ENCODE peak calls at places on chromosomes 1 and 21, in seven cellular contexts. W is HCT116, B is A673, L is fibroblast of lung, K is GM23248, X is GM12878, A is neural progenitor cell. H is an unnamed sample. For H3K9me3, the result is how much of the 10 kb centered on the place peaks cover.

GRCh38 chr1:16151200-16151708 is 4.6 kb downstream of the EPHA2 start:
- DNase-seq in W (no peak), B (peak), L (peak), K (peak), X (no peak), A (peak), H (no peak)

GRCh38 chr1:63718464-63719075 is 55.2 kb upstream of the ROR1 start:
- DNase-seq in W (no peak), B (no peak), L (no peak), K (peak), X (no peak), A (no peak), H (no peak)

GRCh38 chr1:171803056-171803455 is 21.6 kb downstream of the METTL13 start:
- DNase-seq in W (no peak), B (no peak), L (peak), K (peak), X (no peak), A (no peak), H (no peak)

GRCh38 chr1:77313491-77313890 is 31.7 kb downstream of the AK5 start:
- DNase-seq in W (peak), B (peak), L (peak), K (peak), X (no peak), A (peak), H (no peak)

GRCh38 chr1:149962039-149962647 is 25.5 kb upstream of the MTMR11 start:
- DNase-seq in W (peak), B (peak), L (peak), K (peak), X (peak), A (peak), H (peak)

GRCh38 chr1:70140343-70140742 is 65.0 kb downstream of the LRRC40 start:
- DNase-seq in W (no peak), B (no peak), L (peak), K (peak), X (no peak), A (no peak), H (no peak)

GRCh38 chr1:193285626-193286025 is 99.2 kb upstream of the B3GALT2 start:
- DNase-seq in W (no peak), B (no peak), L (peak), K (no peak), X (no peak), A (no peak), H (no peak)

GRCh38 chr21:40215941-40216340 is 348.7 kb downstream of the PCP4 start:
- DNase-seq in W (no peak), B (no peak), L (no peak), K (no peak), X (no peak), A (no peak), H (no peak)

GRCh38 chr1:211476200-211476849 is 15.6 kb downstream of the RD3 start:
- DNase-seq in W (peak), B (peak), L (peak), K (peak), X (peak), A (peak), H (no peak)

GRCh38 chr1:235024706-235025421 is 103.8 kb downstream of the TOMM20 start:
- DNase-seq in W (no peak), B (no peak), L (no peak), K (no peak), X (no peak), A (no peak), H (no peak)

GRCh38 chr1:54819733-54820132 is 18.6 kb upstream of the TTC22 start:
- DNase-seq in W (no peak), B (no peak), L (no peak), K (no peak), X (no peak), A (no peak), H (no peak)

GRCh38 chr1:29688477-29689365 is 452.4 kb downstream of the PTPRU start:
- DNase-seq in W (no peak), B (no peak), L (peak), K (peak), X (no peak), A (no peak), H (no peak)

GRCh38 chr1:23522244-23523013 is 8.6 kb downstream of the E2F2 start:
- DNase-seq in W (no peak), B (no peak), L (peak), K (no peak), X (no peak), A (no peak), H (no peak)

GRCh38 chr21:36564647-36565046 is 84.7 kb upstream of the CLDN14 start:
- DNase-seq in W (no peak), B (no peak), L (no peak), K (no peak), X (no peak), A (no peak), H (no peak)

GRCh38 chr1:2448098-2448445 is 28.0 kb upstream of the PLCH2 start:
- DNase-seq in W (no peak), B (no peak), L (no peak), K (peak), X (no peak), A (no peak), H (no peak)

GRCh38 chr1:205451759-205452164 is 4.1 kb downstream of the BLACAT1 start:
- DNase-seq in W (no peak), B (no peak), L (no peak), K (no peak), X (no peak), A (peak), H (no peak)

GRCh38 chr1:54252371-54252770 is 52.4 kb downstream of the MRPL37 start:
- DNase-seq in W (no peak), B (no peak), L (no peak), K (no peak), X (no peak), A (no peak), H (no peak)

GRCh38 chr1:246632584-246633168 is 66.4 kb downstream of the CNST start:
- DNase-seq in W (no peak), B (no peak), L (peak), K (peak), X (no peak), A (peak), H (no peak)

GRCh38 chr1:113094506-113094905 is 21.5 kb downstream of the LRIG2 start:
- DNase-seq in W (no peak), B (no peak), L (no peak), K (no peak), X (no peak), A (no peak), H (no peak)

GRCh38 chr1:24289937-24290595 is 29.1 kb upstream of the GRHL3 start:
- DNase-seq in W (no peak), B (peak), L (peak), K (peak), X (no peak), A (no peak), H (peak)

GRCh38 chr1:34162852-34163766 is 1.9 kb downstream of the CSMD2 start:
- DNase-seq in W (peak), B (peak), L (peak), K (peak), X (no peak), A (peak), H (no peak)

GRCh38 chr1:34166191-34167090 is 1.4 kb upstream of the CSMD2 start:
- DNase-seq in W (no peak), B (peak), L (no peak), K (peak), X (no peak), A (peak), H (no peak)

GRCh38 chr1:34164510-34165381 is at the start of gene CSMD2:
- DNase-seq in W (no peak), B (peak), L (peak), K (peak), X (no peak), A (peak), H (no peak)

GRCh38 chr1:34165422-34165921 is 442 bp upstream of the CSMD2 start:
- DNase-seq in W (no peak), B (no peak), L (no peak), K (peak), X (no peak), A (peak), H (no peak)

GRCh38 chr1:34163792-34164509 is 1.1 kb downstream of the CSMD2 start:
- DNase-seq in W (no peak), B (peak), L (no peak), K (peak), X (no peak), A (peak), H (no peak)
- TF ChIP-seq EZH2 in W (no peak), B (peak), L (no peak), K (no peak), X (no peak), A (peak), H (no peak)

DNA sequence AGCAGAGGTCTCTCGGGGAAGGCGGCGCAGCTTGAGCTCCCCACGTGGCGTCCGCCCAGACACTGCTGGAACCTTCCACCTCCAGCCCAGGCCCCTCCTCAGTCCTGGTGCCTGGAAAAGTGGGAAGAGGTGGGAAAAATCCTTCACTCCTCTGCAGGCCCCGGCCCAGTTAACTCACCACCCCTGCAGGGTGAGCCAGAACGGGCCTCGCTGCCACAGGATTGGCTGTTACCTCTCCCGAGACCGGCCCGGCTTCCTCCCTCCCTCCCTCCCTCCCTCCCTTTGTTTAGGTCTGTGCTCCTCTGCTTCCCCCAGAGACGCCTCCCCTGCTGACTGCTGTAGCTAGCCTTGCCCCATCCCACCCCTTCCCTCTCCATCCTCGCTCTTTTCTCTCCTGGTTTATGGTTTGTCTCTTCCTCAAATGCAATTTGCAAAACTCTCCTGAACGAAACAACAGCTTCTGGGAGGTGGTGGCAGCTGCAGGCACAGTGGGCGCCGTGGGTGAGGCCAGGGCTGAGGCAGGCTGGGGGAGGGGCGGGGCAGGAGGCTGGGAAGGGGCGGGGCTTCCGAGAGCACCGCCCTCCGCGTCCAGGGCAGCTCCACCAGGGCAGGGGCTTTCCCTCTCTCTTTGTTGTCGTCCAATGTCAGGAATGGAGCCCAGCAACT is 6.5 kb downstream of the CAPN9 start:
- DNase-seq in W (peak), B (peak), L (peak), K (no peak), X (no peak), A (peak), H (peak)
- H3K4me3 ChIP-seq in W (no peak), B (no peak), L (no peak), K (no peak), X (no peak), A (no peak), H (peak)

GRCh38 chr1:248047008-248047407 is 372 bp downstream of the OR2L3 start:
- DNase-seq in W (no peak), B (no peak), L (no peak), K (no peak), X (no peak), A (no peak), H (no peak)
- H3K9me3 ChIP-seq in W (under half), B (under half), L (under half), K (under half), X (under half), A (under half), H (under half)

GRCh38 chr1:18637553-18637960 is 6.9 kb downstream of the PAX7 start:
- DNase-seq in W (no peak), B (no peak), L (no peak), K (no peak), X (no peak), A (peak), H (no peak)

GRCh38 chr1:18638818-18639193 is 8.2 kb downstream of the PAX7 start:
- DNase-seq in W (no peak), B (no peak), L (no peak), K (no peak), X (no peak), A (no peak), H (no peak)

GRCh38 chr1:18636762-18637552 is 6.3 kb downstream of the PAX7 start:
- DNase-seq in W (no peak), B (no peak), L (no peak), K (no peak), X (no peak), A (peak), H (no peak)

GRCh38 chr1:18639335-18640055 is 8.8 kb downstream of the PAX7 start:
- DNase-seq in W (no peak), B (no peak), L (no peak), K (no peak), X (no peak), A (peak), H (no peak)

GRCh38 chr1:18637962-18638817 is 7.5 kb downstream of the PAX7 start:
- DNase-seq in W (no peak), B (no peak), L (no peak), K (no peak), X (no peak), A (no peak), H (no peak)
- TF ChIP-seq EZH2 in W (no peak), B (no peak), L (peak), K (no peak), X (no peak), A (no peak), H (no peak)